ENCODE peak calls at places on chromosomes 3 and 15, in nine cellular contexts. One of them, this sample, is unnamed.

GRCh38 chr3:56926513-56927282 is 124.9 kb upstream of the ARHGEF3 start:
- DNase-seq in CD8-positive, alpha-beta T cell: no peak
- DNase-seq in astrocyte: peak
- DNase-seq in epithelial cell of esophagus: peak
- DNase-seq in choroid plexus epithelial cell: peak
- DNase-seq in endodermal cell: no peak
- DNase-seq in transverse colon: no peak
- DNase-seq in tibial artery: no peak
- DNase-seq in cardiac fibroblast: peak
- DNase-seq in this sample: peak

GRCh38 chr3:172115787-172116186 is 76.4 kb downstream of the FNDC3B start:
- DNase-seq in CD8-positive, alpha-beta T cell: no peak
- DNase-seq in astrocyte: no peak
- DNase-seq in epithelial cell of esophagus: no peak
- DNase-seq in choroid plexus epithelial cell: no peak
- DNase-seq in endodermal cell: no peak
- DNase-seq in transverse colon: no peak
- DNase-seq in tibial artery: no peak
- DNase-seq in cardiac fibroblast: no peak
- DNase-seq in this sample: no peak

GRCh38 chr15:64246364-64247189 is 83.8 kb upstream of the PPIB start:
- DNase-seq in CD8-positive, alpha-beta T cell: no peak
- DNase-seq in astrocyte: peak
- DNase-seq in epithelial cell of esophagus: peak
- DNase-seq in choroid plexus epithelial cell: peak
- DNase-seq in endodermal cell: peak
- DNase-seq in transverse colon: no peak
- DNase-seq in tibial artery: no peak
- DNase-seq in cardiac fibroblast: peak
- DNase-seq in this sample: peak

GRCh38 chr15:67920524-67921240 is 80.8 kb upstream of the RNU6-1 start:
- DNase-seq in CD8-positive, alpha-beta T cell: no peak
- DNase-seq in astrocyte: no peak
- DNase-seq in epithelial cell of esophagus: no peak
- DNase-seq in choroid plexus epithelial cell: no peak
- DNase-seq in endodermal cell: no peak
- DNase-seq in transverse colon: no peak
- DNase-seq in tibial artery: no peak
- DNase-seq in cardiac fibroblast: no peak
- DNase-seq in this sample: no peak

GRCh38 chr3:33218072-33218445 is 551 bp downstream of the SUSD5 start:
- DNase-seq in CD8-positive, alpha-beta T cell: no peak
- DNase-seq in astrocyte: peak
- DNase-seq in epithelial cell of esophagus: no peak
- DNase-seq in choroid plexus epithelial cell: no peak
- DNase-seq in endodermal cell: no peak
- DNase-seq in transverse colon: no peak
- DNase-seq in tibial artery: no peak
- DNase-seq in cardiac fibroblast: peak
- DNase-seq in this sample: no peak

GRCh38 chr3:29514912-29515311 is 234.0 kb downstream of the RBMS3 start:
- DNase-seq in CD8-positive, alpha-beta T cell: no peak
- DNase-seq in astrocyte: no peak
- DNase-seq in epithelial cell of esophagus: peak
- DNase-seq in choroid plexus epithelial cell: no peak
- DNase-seq in endodermal cell: no peak
- DNase-seq in transverse colon: no peak
- DNase-seq in tibial artery: no peak
- DNase-seq in cardiac fibroblast: no peak
- DNase-seq in this sample: no peak

GRCh38 chr3:72088486-72089025 is 303.6 kb upstream of the PROK2 start:
- DNase-seq in CD8-positive, alpha-beta T cell: no peak
- DNase-seq in astrocyte: no peak
- DNase-seq in epithelial cell of esophagus: no peak
- DNase-seq in choroid plexus epithelial cell: no peak
- DNase-seq in endodermal cell: no peak
- DNase-seq in transverse colon: no peak
- DNase-seq in tibial artery: no peak
- DNase-seq in cardiac fibroblast: no peak
- DNase-seq in this sample: no peak

GRCh38 chr3:194696702-194697101 is 11.0 kb downstream of the FAM43A start:
- DNase-seq in CD8-positive, alpha-beta T cell: no peak
- DNase-seq in astrocyte: no peak
- DNase-seq in epithelial cell of esophagus: no peak
- DNase-seq in choroid plexus epithelial cell: no peak
- DNase-seq in endodermal cell: no peak
- DNase-seq in transverse colon: no peak
- DNase-seq in tibial artery: no peak
- DNase-seq in cardiac fibroblast: no peak
- DNase-seq in this sample: no peak

GRCh38 chr3:128392812-128393544 is 73.7 kb downstream of the DNAJB8 start:
- DNase-seq in CD8-positive, alpha-beta T cell: no peak
- DNase-seq in astrocyte: no peak
- DNase-seq in epithelial cell of esophagus: no peak
- DNase-seq in choroid plexus epithelial cell: no peak
- DNase-seq in endodermal cell: no peak
- DNase-seq in transverse colon: no peak
- DNase-seq in tibial artery: no peak
- DNase-seq in cardiac fibroblast: no peak
- DNase-seq in this sample: no peak

GRCh38 chr3:27138562-27138961 is 230.6 kb downstream of the NEK10 start:
- DNase-seq in CD8-positive, alpha-beta T cell: no peak
- DNase-seq in astrocyte: no peak
- DNase-seq in epithelial cell of esophagus: peak
- DNase-seq in choroid plexus epithelial cell: no peak
- DNase-seq in endodermal cell: no peak
- DNase-seq in transverse colon: no peak
- DNase-seq in tibial artery: no peak
- DNase-seq in cardiac fibroblast: peak
- DNase-seq in this sample: no peak

GRCh38 chr3:119681279-119681678 is 4.1 kb upstream of the COX17 start:
- DNase-seq in CD8-positive, alpha-beta T cell: no peak
- DNase-seq in astrocyte: peak
- DNase-seq in epithelial cell of esophagus: peak
- DNase-seq in choroid plexus epithelial cell: peak
- DNase-seq in endodermal cell: no peak
- DNase-seq in transverse colon: no peak
- DNase-seq in tibial artery: no peak
- DNase-seq in cardiac fibroblast: peak
- DNase-seq in this sample: no peak
- TF ChIP-seq CTCF in CD8-positive, alpha-beta T cell: peak
- TF ChIP-seq CTCF in astrocyte: peak
- TF ChIP-seq CTCF in epithelial cell of esophagus: peak
- TF ChIP-seq CTCF in choroid plexus epithelial cell: peak
- TF ChIP-seq CTCF in endodermal cell: peak
- TF ChIP-seq CTCF in transverse colon: peak
- TF ChIP-seq CTCF in tibial artery: peak
- TF ChIP-seq CTCF in cardiac fibroblast: peak
- TF ChIP-seq CTCF in this sample: peak

GRCh38 chr15:99106417-99107220 is 1.7 kb downstream of the SYNM start:
- DNase-seq in CD8-positive, alpha-beta T cell: no peak
- DNase-seq in astrocyte: no peak
- DNase-seq in epithelial cell of esophagus: no peak
- DNase-seq in choroid plexus epithelial cell: peak
- DNase-seq in endodermal cell: peak
- DNase-seq in transverse colon: no peak
- DNase-seq in tibial artery: no peak
- DNase-seq in cardiac fibroblast: peak
- DNase-seq in this sample: no peak
- H3K4me3 ChIP-seq in CD8-positive, alpha-beta T cell: no peak
- H3K4me3 ChIP-seq in astrocyte: peak
- H3K4me3 ChIP-seq in epithelial cell of esophagus: no peak
- H3K4me3 ChIP-seq in choroid plexus epithelial cell: peak
- H3K4me3 ChIP-seq in endodermal cell: peak
- H3K4me3 ChIP-seq in transverse colon: peak
- H3K4me3 ChIP-seq in tibial artery: peak
- H3K4me3 ChIP-seq in cardiac fibroblast: peak
- H3K4me3 ChIP-seq in this sample: peak

GRCh38 chr3:103991461-103992115 is 1375.1 kb upstream of the ALCAM start:
- DNase-seq in CD8-positive, alpha-beta T cell: no peak
- DNase-seq in astrocyte: peak
- DNase-seq in epithelial cell of esophagus: peak
- DNase-seq in choroid plexus epithelial cell: peak
- DNase-seq in endodermal cell: peak
- DNase-seq in transverse colon: no peak
- DNase-seq in tibial artery: no peak
- DNase-seq in cardiac fibroblast: peak
- DNase-seq in this sample: no peak
- TF ChIP-seq CTCF in CD8-positive, alpha-beta T cell: no peak
- TF ChIP-seq CTCF in astrocyte: peak
- TF ChIP-seq CTCF in epithelial cell of esophagus: peak
- TF ChIP-seq CTCF in choroid plexus epithelial cell: peak
- TF ChIP-seq CTCF in endodermal cell: peak
- TF ChIP-seq CTCF in transverse colon: no peak
- TF ChIP-seq CTCF in tibial artery: no peak
- TF ChIP-seq CTCF in cardiac fibroblast: peak
- TF ChIP-seq CTCF in this sample: no peak

GRCh38 chr3:25473246-25473645 is 45.2 kb downstream of the RARB start:
- DNase-seq in CD8-positive, alpha-beta T cell: no peak
- DNase-seq in astrocyte: no peak
- DNase-seq in epithelial cell of esophagus: peak
- DNase-seq in choroid plexus epithelial cell: no peak
- DNase-seq in endodermal cell: no peak
- DNase-seq in transverse colon: no peak
- DNase-seq in tibial artery: no peak
- DNase-seq in cardiac fibroblast: no peak
- DNase-seq in this sample: no peak
- H3K4me3 ChIP-seq in CD8-positive, alpha-beta T cell: no peak
- H3K4me3 ChIP-seq in astrocyte: no peak
- H3K4me3 ChIP-seq in epithelial cell of esophagus: no peak
- H3K4me3 ChIP-seq in choroid plexus epithelial cell: no peak
- H3K4me3 ChIP-seq in endodermal cell: no peak
- H3K4me3 ChIP-seq in transverse colon: no peak
- H3K4me3 ChIP-seq in tibial artery: no peak
- H3K4me3 ChIP-seq in cardiac fibroblast: no peak
- H3K4me3 ChIP-seq in this sample: no peak

GRCh38 chr15:85746641-85747040 is 48.1 kb downstream of the KLHL25 start:
- DNase-seq in CD8-positive, alpha-beta T cell: no peak
- DNase-seq in astrocyte: no peak
- DNase-seq in epithelial cell of esophagus: no peak
- DNase-seq in choroid plexus epithelial cell: no peak
- DNase-seq in endodermal cell: peak
- DNase-seq in transverse colon: no peak
- DNase-seq in tibial artery: peak
- DNase-seq in cardiac fibroblast: no peak
- DNase-seq in this sample: no peak

GRCh38 chr15:85744636-85745422 is 49.9 kb downstream of the KLHL25 start:
- DNase-seq in CD8-positive, alpha-beta T cell: no peak
- DNase-seq in astrocyte: no peak
- DNase-seq in epithelial cell of esophagus: no peak
- DNase-seq in choroid plexus epithelial cell: no peak
- DNase-seq in endodermal cell: peak
- DNase-seq in transverse colon: no peak
- DNase-seq in tibial artery: peak
- DNase-seq in cardiac fibroblast: no peak
- DNase-seq in this sample: no peak

GRCh38 chr15:85743392-85744045 is 51.2 kb downstream of the KLHL25 start:
- DNase-seq in CD8-positive, alpha-beta T cell: no peak
- DNase-seq in astrocyte: no peak
- DNase-seq in epithelial cell of esophagus: no peak
- DNase-seq in choroid plexus epithelial cell: no peak
- DNase-seq in endodermal cell: peak
- DNase-seq in transverse colon: no peak
- DNase-seq in tibial artery: peak
- DNase-seq in cardiac fibroblast: no peak
- DNase-seq in this sample: no peak

GRCh38 chr15:85748176-85748575 is 46.5 kb downstream of the KLHL25 start:
- DNase-seq in CD8-positive, alpha-beta T cell: no peak
- DNase-seq in astrocyte: no peak
- DNase-seq in epithelial cell of esophagus: no peak
- DNase-seq in choroid plexus epithelial cell: no peak
- DNase-seq in endodermal cell: peak
- DNase-seq in transverse colon: no peak
- DNase-seq in tibial artery: peak
- DNase-seq in cardiac fibroblast: no peak
- DNase-seq in this sample: no peak

GRCh38 chr15:85745525-85745924 is 49.2 kb downstream of the KLHL25 start:
- DNase-seq in CD8-positive, alpha-beta T cell: no peak
- DNase-seq in astrocyte: no peak
- DNase-seq in epithelial cell of esophagus: no peak
- DNase-seq in choroid plexus epithelial cell: no peak
- DNase-seq in endodermal cell: peak
- DNase-seq in transverse colon: no peak
- DNase-seq in tibial artery: peak
- DNase-seq in cardiac fibroblast: no peak
- DNase-seq in this sample: no peak
- TF ChIP-seq CTCF in CD8-positive, alpha-beta T cell: no peak
- TF ChIP-seq CTCF in astrocyte: no peak
- TF ChIP-seq CTCF in epithelial cell of esophagus: no peak
- TF ChIP-seq CTCF in choroid plexus epithelial cell: no peak
- TF ChIP-seq CTCF in endodermal cell: no peak
- TF ChIP-seq CTCF in transverse colon: no peak
- TF ChIP-seq CTCF in tibial artery: no peak
- TF ChIP-seq CTCF in cardiac fibroblast: no peak
- TF ChIP-seq CTCF in this sample: no peak

GRCh38 chr3:142595581-142595950 is 627 bp upstream of the PLS1 start:
- DNase-seq in CD8-positive, alpha-beta T cell: no peak
- DNase-seq in astrocyte: peak
- DNase-seq in epithelial cell of esophagus: peak
- DNase-seq in choroid plexus epithelial cell: peak
- DNase-seq in endodermal cell: no peak
- DNase-seq in transverse colon: no peak
- DNase-seq in tibial artery: no peak
- DNase-seq in cardiac fibroblast: peak
- DNase-seq in this sample: peak

GRCh38 chr3:142597898-142598297 is 1.7 kb downstream of the PLS1 start:
- DNase-seq in CD8-positive, alpha-beta T cell: no peak
- DNase-seq in astrocyte: no peak
- DNase-seq in epithelial cell of esophagus: peak
- DNase-seq in choroid plexus epithelial cell: no peak
- DNase-seq in endodermal cell: peak
- DNase-seq in transverse colon: peak
- DNase-seq in tibial artery: no peak
- DNase-seq in cardiac fibroblast: no peak
- DNase-seq in this sample: no peak

GRCh38 chr3:142596726-142597088 is 514 bp downstream of the PLS1 start:
- DNase-seq in CD8-positive, alpha-beta T cell: no peak
- DNase-seq in astrocyte: no peak
- DNase-seq in epithelial cell of esophagus: no peak
- DNase-seq in choroid plexus epithelial cell: no peak
- DNase-seq in endodermal cell: no peak
- DNase-seq in transverse colon: no peak
- DNase-seq in tibial artery: no peak
- DNase-seq in cardiac fibroblast: no peak
- DNase-seq in this sample: no peak

GRCh38 chr3:142595951-142596725 is at the start of gene PLS1:
- DNase-seq in CD8-positive, alpha-beta T cell: peak
- DNase-seq in astrocyte: peak
- DNase-seq in epithelial cell of esophagus: peak
- DNase-seq in choroid plexus epithelial cell: peak
- DNase-seq in endodermal cell: peak
- DNase-seq in transverse colon: peak
- DNase-seq in tibial artery: peak
- DNase-seq in cardiac fibroblast: peak
- DNase-seq in this sample: no peak

GRCh38 chr3:142595141-142595540 is 1.1 kb upstream of the PLS1 start:
- DNase-seq in CD8-positive, alpha-beta T cell: no peak
- DNase-seq in astrocyte: no peak
- DNase-seq in epithelial cell of esophagus: no peak
- DNase-seq in choroid plexus epithelial cell: no peak
- DNase-seq in endodermal cell: no peak
- DNase-seq in transverse colon: no peak
- DNase-seq in tibial artery: no peak
- DNase-seq in cardiac fibroblast: no peak
- DNase-seq in this sample: no peak
- H3K4me3 ChIP-seq in CD8-positive, alpha-beta T cell: no peak
- H3K4me3 ChIP-seq in astrocyte: peak
- H3K4me3 ChIP-seq in epithelial cell of esophagus: no peak
- H3K4me3 ChIP-seq in choroid plexus epithelial cell: no peak
- H3K4me3 ChIP-seq in endodermal cell: peak
- H3K4me3 ChIP-seq in transverse colon: no peak
- H3K4me3 ChIP-seq in tibial artery: peak
- H3K4me3 ChIP-seq in cardiac fibroblast: no peak
- H3K4me3 ChIP-seq in this sample: no peak

This sample was measured in AG09309.